ENCODE peak calls at places on chromosomes 11 and 22, in six cellular contexts. E, B, X, R, G and V are unnamed samples.

GRCh38 chr22:20231499-20232236 is 36.5 kb downstream of the RTN4R start:
- DNase-seq in X (no peak), R (no peak), B (no peak), G (no peak), E (no peak), V (no peak)

GRCh38 chr11:127789887-127790286 is 789.3 kb upstream of the KIRREL3 start:
- DNase-seq in B (no peak), E (peak), R (no peak), X (no peak), G (no peak), V (peak)

GRCh38 chr11:35541621-35542375 is 16.4 kb upstream of the PAMR1 start:
- DNase-seq in G (no peak), B (no peak), E (no peak), R (peak), X (no peak), V (no peak)

GRCh38 chr11:6132431-6132830 is 24.9 kb downstream of the OR56B4 start:
- DNase-seq in G (no peak), X (no peak), R (no peak), E (no peak), B (no peak), V (no peak)

GRCh38 chr11:108733479-108734116 is 68.7 kb downstream of the DDX10 start:
- DNase-seq in B (peak), X (no peak), G (no peak), R (no peak), E (no peak), V (no peak)

GRCh38 chr11:130728185-130729160 is 187.8 kb downstream of the SNX19 start:
- DNase-seq in G (no peak), E (no peak), X (no peak), B (no peak), R (no peak), V (no peak)

GRCh38 chr11:79019277-79019676 is 421.6 kb downstream of the TENM4 start:
- DNase-seq in B (no peak), G (no peak), E (no peak), R (no peak), X (no peak), V (no peak)

GRCh38 chr11:13109616-13110015 is 100.5 kb downstream of the RASSF10 start:
- DNase-seq in X (no peak), B (no peak), G (no peak), R (no peak), E (no peak), V (no peak)